ENCODE peak calls at places on chromosomes 6 and 20, in eight cellular contexts. One of them, this sample, is unnamed.

GRCh38 chr6:43120938-43121913 is 45.1 kb downstream of the PTK7 start:
- DNase-seq in posterior cingulate gyrus: no peak
- DNase-seq in astrocyte of the spinal cord: peak; percentile 96
- DNase-seq in activated T-cell treated with anti-CD3 and anti-CD28 coated beads, Interleukin-2, amount 50 U/mL, for 72 hours: no peak
- DNase-seq in stimulated activated CD4-positive, alpha-beta T cell treated with anti-CD3 and anti-CD28 coated beads, Interleukin-15, amount 100 ng/mL, for 1 hour: no peak
- DNase-seq in activated CD4-positive, alpha-beta T cell treated with anti-CD3 and anti-CD28 coated beads, Interleukin-2, amount 50 U/mL, for 4 hours: no peak
- DNase-seq in ELF-1: peak; percentile 89
- DNase-seq in activated naive CD4-positive, alpha-beta T cell: no peak
- DNase-seq in this sample: no peak

GRCh38 chr6:3614918-3615317 is 136.6 kb downstream of the PXDC1 start:
- DNase-seq in stimulated activated CD4-positive, alpha-beta T cell treated with anti-CD3 and anti-CD28 coated beads, Interleukin-15, amount 100 ng/mL, for 1 hour: no peak
- DNase-seq in posterior cingulate gyrus: no peak
- DNase-seq in activated T-cell treated with anti-CD3 and anti-CD28 coated beads, Interleukin-2, amount 50 U/mL, for 72 hours: no peak
- DNase-seq in activated CD4-positive, alpha-beta T cell treated with anti-CD3 and anti-CD28 coated beads, Interleukin-2, amount 50 U/mL, for 4 hours: no peak
- DNase-seq in activated naive CD4-positive, alpha-beta T cell: no peak
- DNase-seq in astrocyte of the spinal cord: no peak
- DNase-seq in ELF-1: no peak
- DNase-seq in this sample: no peak

GRCh38 chr6:64299176-64299575 is 663.6 kb downstream of the PHF3 start:
- DNase-seq in stimulated activated CD4-positive, alpha-beta T cell treated with anti-CD3 and anti-CD28 coated beads, Interleukin-15, amount 100 ng/mL, for 1 hour: no peak
- DNase-seq in ELF-1: no peak
- DNase-seq in astrocyte of the spinal cord: no peak
- DNase-seq in activated CD4-positive, alpha-beta T cell treated with anti-CD3 and anti-CD28 coated beads, Interleukin-2, amount 50 U/mL, for 4 hours: no peak
- DNase-seq in activated T-cell treated with anti-CD3 and anti-CD28 coated beads, Interleukin-2, amount 50 U/mL, for 72 hours: no peak
- DNase-seq in activated naive CD4-positive, alpha-beta T cell: no peak
- DNase-seq in posterior cingulate gyrus: no peak
- DNase-seq in this sample: no peak

GRCh38 chr6:156934054-156934424 is 156.9 kb downstream of the ARID1B start:
- DNase-seq in ELF-1: no peak
- DNase-seq in activated CD4-positive, alpha-beta T cell treated with anti-CD3 and anti-CD28 coated beads, Interleukin-2, amount 50 U/mL, for 4 hours: no peak
- DNase-seq in posterior cingulate gyrus: no peak
- DNase-seq in astrocyte of the spinal cord: no peak
- DNase-seq in activated T-cell treated with anti-CD3 and anti-CD28 coated beads, Interleukin-2, amount 50 U/mL, for 72 hours: no peak
- DNase-seq in activated naive CD4-positive, alpha-beta T cell: no peak
- DNase-seq in stimulated activated CD4-positive, alpha-beta T cell treated with anti-CD3 and anti-CD28 coated beads, Interleukin-15, amount 100 ng/mL, for 1 hour: no peak
- DNase-seq in this sample: no peak

GRCh38 chr20:63740501-63741353 is 1.2 kb downstream of the SLC2A4RG start:
- DNase-seq in activated CD4-positive, alpha-beta T cell treated with anti-CD3 and anti-CD28 coated beads, Interleukin-2, amount 50 U/mL, for 4 hours: no peak
- DNase-seq in activated T-cell treated with anti-CD3 and anti-CD28 coated beads, Interleukin-2, amount 50 U/mL, for 72 hours: peak; percentile 35
- DNase-seq in activated naive CD4-positive, alpha-beta T cell: no peak
- DNase-seq in astrocyte of the spinal cord: peak; percentile 91
- DNase-seq in posterior cingulate gyrus: peak; percentile 95
- DNase-seq in ELF-1: peak; percentile 87
- DNase-seq in stimulated activated CD4-positive, alpha-beta T cell treated with anti-CD3 and anti-CD28 coated beads, Interleukin-15, amount 100 ng/mL, for 1 hour: no peak
- DNase-seq in this sample: peak; percentile 95

GRCh38 chr6:153852481-153852880 is 186.6 kb upstream of the OPRM1 start:
- DNase-seq in astrocyte of the spinal cord: no peak
- DNase-seq in activated CD4-positive, alpha-beta T cell treated with anti-CD3 and anti-CD28 coated beads, Interleukin-2, amount 50 U/mL, for 4 hours: no peak
- DNase-seq in stimulated activated CD4-positive, alpha-beta T cell treated with anti-CD3 and anti-CD28 coated beads, Interleukin-15, amount 100 ng/mL, for 1 hour: no peak
- DNase-seq in activated naive CD4-positive, alpha-beta T cell: no peak
- DNase-seq in posterior cingulate gyrus: no peak
- DNase-seq in ELF-1: no peak
- DNase-seq in activated T-cell treated with anti-CD3 and anti-CD28 coated beads, Interleukin-2, amount 50 U/mL, for 72 hours: no peak
- DNase-seq in this sample: no peak

GRCh38 chr6:84061174-84061573 is 27.6 kb downstream of the MRAP2 start:
- DNase-seq in activated naive CD4-positive, alpha-beta T cell: no peak
- DNase-seq in ELF-1: no peak
- DNase-seq in activated CD4-positive, alpha-beta T cell treated with anti-CD3 and anti-CD28 coated beads, Interleukin-2, amount 50 U/mL, for 4 hours: no peak
- DNase-seq in astrocyte of the spinal cord: no peak
- DNase-seq in posterior cingulate gyrus: no peak
- DNase-seq in stimulated activated CD4-positive, alpha-beta T cell treated with anti-CD3 and anti-CD28 coated beads, Interleukin-15, amount 100 ng/mL, for 1 hour: no peak
- DNase-seq in activated T-cell treated with anti-CD3 and anti-CD28 coated beads, Interleukin-2, amount 50 U/mL, for 72 hours: no peak
- DNase-seq in this sample: no peak

GRCh38 chr6:110526731-110527130 is 50.3 kb upstream of the SLC22A16 start:
- DNase-seq in astrocyte of the spinal cord: no peak
- DNase-seq in posterior cingulate gyrus: no peak
- DNase-seq in activated T-cell treated with anti-CD3 and anti-CD28 coated beads, Interleukin-2, amount 50 U/mL, for 72 hours: no peak
- DNase-seq in ELF-1: no peak
- DNase-seq in stimulated activated CD4-positive, alpha-beta T cell treated with anti-CD3 and anti-CD28 coated beads, Interleukin-15, amount 100 ng/mL, for 1 hour: no peak
- DNase-seq in activated naive CD4-positive, alpha-beta T cell: no peak
- DNase-seq in activated CD4-positive, alpha-beta T cell treated with anti-CD3 and anti-CD28 coated beads, Interleukin-2, amount 50 U/mL, for 4 hours: no peak
- DNase-seq in this sample: no peak

GRCh38 chr6:19538086-19538485 is 299.1 kb upstream of the ID4 start:
- DNase-seq in activated CD4-positive, alpha-beta T cell treated with anti-CD3 and anti-CD28 coated beads, Interleukin-2, amount 50 U/mL, for 4 hours: no peak
- DNase-seq in ELF-1: peak; percentile 62
- DNase-seq in astrocyte of the spinal cord: no peak
- DNase-seq in activated naive CD4-positive, alpha-beta T cell: no peak
- DNase-seq in posterior cingulate gyrus: no peak
- DNase-seq in stimulated activated CD4-positive, alpha-beta T cell treated with anti-CD3 and anti-CD28 coated beads, Interleukin-15, amount 100 ng/mL, for 1 hour: no peak
- DNase-seq in activated T-cell treated with anti-CD3 and anti-CD28 coated beads, Interleukin-2, amount 50 U/mL, for 72 hours: no peak
- DNase-seq in this sample: peak; percentile 79

This sample was measured in prostate gland.